ENCODE peak calls at places on chromosomes 2 and 18, in eight cellular contexts. B is activated B cell treated with CpG ODN at 0.5 μM for 24 hours; H is left ventricle myocardium inferior; Q is GM23338; V is Kasumi-1; T is NCI-H774; O is effector CD4-positive, alpha-beta T cell; C is epithelial cell of esophagus. A is an unnamed sample.

GRCh38 chr2:183124222-183124956 is at the start of gene NUP35:
- DNase-seq in Q (peak; percentile 98), T (peak; percentile 93), H (peak; percentile 81), O (peak; percentile 78), C (peak; percentile 94), V (peak; percentile 94), B (peak; percentile 70), A (peak; percentile 97)

GRCh38 chr18:58556333-58557012 is 72.4 kb downstream of the ALPK2 start:
- DNase-seq in Q (no peak), B (no peak), V (no peak), O (no peak), H (peak; percentile 67), C (no peak), T (no peak), A (no peak)

GRCh38 chr2:190841707-190842505 is 38.7 kb upstream of the GLS start:
- DNase-seq in H (no peak), O (no peak), Q (no peak), B (no peak), C (peak; percentile 57), T (no peak), V (no peak), A (peak; percentile 33)

GRCh38 chr18:24588440-24588839 is 128.0 kb downstream of the HRH4 start:
- DNase-seq in T (peak; percentile 40), H (no peak), O (no peak), C (no peak), V (no peak), B (no peak), Q (no peak), A (no peak)

GRCh38 chr2:73003027-73003426 is 68.5 kb downstream of the SFXN5 start:
- DNase-seq in Q (no peak), O (no peak), H (no peak), V (no peak), C (no peak), B (no peak), T (no peak), A (no peak)

GRCh38 chr2:234621120-234621519 is 124.2 kb upstream of the ARL4C start:
- DNase-seq in O (no peak), Q (no peak), T (no peak), B (no peak), V (no peak), H (no peak), C (no peak), A (no peak)

GRCh38 chr2:236166781-236167296 is 1.3 kb downstream of the GBX2 start:
- DNase-seq in O (no peak), T (no peak), B (no peak), C (no peak), Q (peak; percentile 55), H (no peak), V (no peak), A (no peak)

GRCh38 chr2:174888646-174889271 is 116.4 kb downstream of the CHN1 start:
- DNase-seq in C (no peak), Q (peak; percentile 37), H (no peak), O (no peak), T (no peak), B (no peak), V (no peak), A (no peak)

GRCh38 chr2:173669271-173669853 is 295.8 kb downstream of the SP3 start:
- DNase-seq in B (no peak), C (peak; percentile 52), V (no peak), H (no peak), O (no peak), T (no peak), Q (no peak), A (peak; percentile 60)

GRCh38 chr18:63292844-63293683 is 26.5 kb downstream of the BCL2 start:
- DNase-seq in V (peak; percentile 29), H (no peak), B (peak; percentile 46), O (no peak), Q (no peak), C (no peak), T (no peak), A (no peak)

GRCh38 chr2:209614630-209615369 is 156.8 kb upstream of the UNC80 start:
- DNase-seq in C (no peak), T (no peak), Q (peak; percentile 52), O (no peak), B (no peak), H (no peak), V (no peak), A (no peak)

GRCh38 chr2:230441188-230441897 is 25.3 kb downstream of the SP100 start:
- DNase-seq in H (no peak), V (no peak), B (no peak), Q (no peak), T (no peak), C (no peak), O (peak; percentile 20), A (no peak)

GRCh38 chr2:12320027-12320734 is 396.6 kb upstream of the TRIB2 start:
- DNase-seq in B (no peak), C (no peak), O (no peak), T (no peak), Q (no peak), H (no peak), V (no peak), A (no peak)

GRCh38 chr2:16660039-16660619 is 5.5 kb downstream of the CYRIA start:
- DNase-seq in B (no peak), O (no peak), T (no peak), H (no peak), Q (no peak), C (no peak), V (no peak), A (no peak)

GRCh38 chr2:115165529-115166109 is 723.2 kb downstream of the DPP10 start:
- DNase-seq in H (no peak), C (peak; percentile 56), Q (peak; percentile 57), O (no peak), B (no peak), T (peak; percentile 47), V (peak; percentile 68), A (peak; percentile 55)

GRCh38 chr2:210421916-210422315 is 54.6 kb downstream of the LANCL1 start:
- DNase-seq in H (no peak), O (no peak), V (no peak), T (no peak), C (peak; percentile 29), Q (no peak), B (no peak), A (no peak)

GRCh38 chr2:179990676-179991317 is 16.3 kb downstream of the CWC22 start:
- DNase-seq in O (no peak), C (no peak), T (no peak), V (no peak), Q (no peak), B (no peak), H (no peak), A (no peak)

GRCh38 chr2:30730736-30731135 is 76.5 kb downstream of the CAPN13 start:
- DNase-seq in H (no peak), B (no peak), O (no peak), C (no peak), Q (no peak), T (no peak), V (no peak), A (no peak)

GRCh38 chr2:121099329-121100318 is 185.4 kb downstream of the TFCP2L1 start:
- DNase-seq in V (peak; percentile 6), B (no peak), H (peak; percentile 41), O (no peak), C (peak; percentile 29), T (no peak), Q (peak; percentile 68), A (peak; percentile 59)

GRCh38 chr2:241739651-241740050 is 5.2 kb downstream of the D2HGDH start:
- DNase-seq in C (peak; percentile 25), O (no peak), Q (no peak), H (no peak), V (no peak), B (no peak), T (no peak), A (peak; percentile 42)

GRCh38 chr2:114405486-114406250 is 36.8 kb upstream of the DPP10 start:
- DNase-seq in T (no peak), Q (no peak), O (no peak), V (no peak), B (no peak), C (no peak), H (no peak), A (no peak)

GRCh38 chr2:128775401-128776285 is 457.0 kb upstream of the HS6ST1 start:
- DNase-seq in T (no peak), V (no peak), B (no peak), Q (no peak), H (no peak), C (no peak), O (no peak), A (no peak)

A was measured in PC-3.